ENCODE peak calls at places on chromosomes 11 and 22, in seven cellular contexts. One of them, this sample, is unnamed.

GRCh38 chr11:80082386-80082785 is 641.6 kb upstream of the TENM4 start:
- DNase-seq in aorta: no peak
- DNase-seq in adrenal gland: no peak
- DNase-seq in NT2/D1: no peak
- DNase-seq in body of pancreas: no peak
- DNase-seq in PC-9: no peak
- DNase-seq in upper lobe of right lung: no peak
- DNase-seq in this sample: no peak

GRCh38 chr11:2555891-2556290 is 111.1 kb downstream of the KCNQ1 start:
- DNase-seq in upper lobe of right lung: peak; percentile 32
- DNase-seq in PC-9: no peak
- DNase-seq in adrenal gland: peak; percentile 5
- DNase-seq in body of pancreas: no peak
- DNase-seq in NT2/D1: no peak
- DNase-seq in aorta: peak; percentile 34
- DNase-seq in this sample: no peak

GRCh38 chr11:61787928-61788491 is 4.4 kb downstream of the TMEM258 start:
- DNase-seq in PC-9: no peak
- DNase-seq in body of pancreas: peak; percentile 61
- DNase-seq in adrenal gland: no peak
- DNase-seq in upper lobe of right lung: no peak
- DNase-seq in NT2/D1: peak; percentile 40
- DNase-seq in aorta: no peak
- DNase-seq in this sample: no peak

GRCh38 chr11:128470081-128470480 is 117.3 kb downstream of the ETS1 start:
- DNase-seq in adrenal gland: no peak
- DNase-seq in upper lobe of right lung: no peak
- DNase-seq in PC-9: no peak
- DNase-seq in NT2/D1: no peak
- DNase-seq in aorta: no peak
- DNase-seq in body of pancreas: no peak
- DNase-seq in this sample: no peak

GRCh38 chr11:117583063-117583801 is 213.8 kb downstream of the DSCAML1 start:
- DNase-seq in aorta: peak; percentile 42
- DNase-seq in adrenal gland: no peak
- DNase-seq in body of pancreas: no peak
- DNase-seq in upper lobe of right lung: no peak
- DNase-seq in PC-9: no peak
- DNase-seq in NT2/D1: peak; percentile 65
- DNase-seq in this sample: no peak

GRCh38 chr11:118872403-118872821 is 11.3 kb upstream of the CXCR5 start:
- DNase-seq in PC-9: peak; percentile 26
- DNase-seq in adrenal gland: no peak
- DNase-seq in body of pancreas: no peak
- DNase-seq in upper lobe of right lung: no peak
- DNase-seq in aorta: no peak
- DNase-seq in NT2/D1: no peak
- DNase-seq in this sample: no peak

GRCh38 chr11:131218542-131218941 is 151.9 kb upstream of the NTM start:
- DNase-seq in NT2/D1: peak; percentile 42
- DNase-seq in body of pancreas: no peak
- DNase-seq in upper lobe of right lung: no peak
- DNase-seq in adrenal gland: no peak
- DNase-seq in PC-9: no peak
- DNase-seq in aorta: no peak
- DNase-seq in this sample: no peak

GRCh38 chr11:34976496-34976895 is 60.1 kb downstream of the PDHX start:
- DNase-seq in NT2/D1: no peak
- DNase-seq in body of pancreas: no peak
- DNase-seq in PC-9: peak; percentile 41
- DNase-seq in adrenal gland: no peak
- DNase-seq in upper lobe of right lung: no peak
- DNase-seq in aorta: no peak
- DNase-seq in this sample: no peak

GRCh38 chr11:32630844-32631243 is 47.2 kb downstream of the EIF3M start:
- DNase-seq in PC-9: no peak
- DNase-seq in NT2/D1: no peak
- DNase-seq in adrenal gland: no peak
- DNase-seq in body of pancreas: no peak
- DNase-seq in upper lobe of right lung: no peak
- DNase-seq in aorta: no peak
- DNase-seq in this sample: no peak

GRCh38 chr11:67558084-67558772 is 25.4 kb upstream of the GSTP1 start:
- DNase-seq in body of pancreas: no peak
- DNase-seq in aorta: peak; percentile 82
- DNase-seq in NT2/D1: no peak
- DNase-seq in PC-9: no peak
- DNase-seq in adrenal gland: no peak
- DNase-seq in upper lobe of right lung: peak; percentile 84
- DNase-seq in this sample: no peak

GRCh38 chr11:2702771-2703486 is 3.1 kb upstream of the KCNQ1OT1 start:
- DNase-seq in upper lobe of right lung: no peak
- DNase-seq in adrenal gland: peak; percentile 4
- DNase-seq in PC-9: no peak
- DNase-seq in aorta: peak; percentile 23
- DNase-seq in NT2/D1: no peak
- DNase-seq in body of pancreas: no peak
- DNase-seq in this sample: peak; percentile 13

GRCh38 chr11:63916837-63917684 is at the start of gene RCOR2:
- DNase-seq in upper lobe of right lung: peak; percentile 81
- DNase-seq in PC-9: peak; percentile 62
- DNase-seq in adrenal gland: peak; percentile 74
- DNase-seq in body of pancreas: peak; percentile 66
- DNase-seq in aorta: peak; percentile 88
- DNase-seq in NT2/D1: peak; percentile 89
- DNase-seq in this sample: peak; percentile 77

GRCh38 chr11:7032692-7033091 is 12.4 kb downstream of the NLRP14 start:
- DNase-seq in upper lobe of right lung: no peak
- DNase-seq in body of pancreas: no peak
- DNase-seq in aorta: no peak
- DNase-seq in PC-9: no peak
- DNase-seq in adrenal gland: no peak
- DNase-seq in NT2/D1: no peak
- DNase-seq in this sample: no peak

GRCh38 chr11:20739004-20739612 is 69.7 kb downstream of the NELL1 start:
- DNase-seq in body of pancreas: no peak
- DNase-seq in NT2/D1: no peak
- DNase-seq in upper lobe of right lung: no peak
- DNase-seq in aorta: no peak
- DNase-seq in PC-9: no peak
- DNase-seq in adrenal gland: no peak
- DNase-seq in this sample: no peak

GRCh38 chr11:68014157-68014965 is 4.2 kb downstream of the ALDH3B1 start:
- DNase-seq in NT2/D1: no peak
- DNase-seq in adrenal gland: peak; percentile 92
- DNase-seq in body of pancreas: no peak
- DNase-seq in upper lobe of right lung: peak; percentile 92
- DNase-seq in PC-9: peak; percentile 96
- DNase-seq in aorta: peak; percentile 76
- DNase-seq in this sample: no peak

GRCh38 chr11:7278314-7278917 is 26.7 kb downstream of the SYT9 start:
- DNase-seq in body of pancreas: peak; percentile 14
- DNase-seq in adrenal gland: no peak
- DNase-seq in upper lobe of right lung: no peak
- DNase-seq in NT2/D1: no peak
- DNase-seq in PC-9: no peak
- DNase-seq in aorta: no peak
- DNase-seq in this sample: no peak

GRCh38 chr11:8023831-8024555 is 36.9 kb downstream of the EIF3F start:
- DNase-seq in upper lobe of right lung: peak; percentile 6
- DNase-seq in NT2/D1: no peak
- DNase-seq in aorta: no peak
- DNase-seq in body of pancreas: no peak
- DNase-seq in PC-9: no peak
- DNase-seq in adrenal gland: no peak
- DNase-seq in this sample: no peak

GRCh38 chr22:45007946-45008852 is 1.6 kb downstream of the PHF21B start:
- DNase-seq in body of pancreas: no peak
- DNase-seq in PC-9: no peak
- DNase-seq in aorta: no peak
- DNase-seq in adrenal gland: peak; percentile 34
- DNase-seq in NT2/D1: peak; percentile 23
- DNase-seq in upper lobe of right lung: no peak
- DNase-seq in this sample: no peak

DNA sequence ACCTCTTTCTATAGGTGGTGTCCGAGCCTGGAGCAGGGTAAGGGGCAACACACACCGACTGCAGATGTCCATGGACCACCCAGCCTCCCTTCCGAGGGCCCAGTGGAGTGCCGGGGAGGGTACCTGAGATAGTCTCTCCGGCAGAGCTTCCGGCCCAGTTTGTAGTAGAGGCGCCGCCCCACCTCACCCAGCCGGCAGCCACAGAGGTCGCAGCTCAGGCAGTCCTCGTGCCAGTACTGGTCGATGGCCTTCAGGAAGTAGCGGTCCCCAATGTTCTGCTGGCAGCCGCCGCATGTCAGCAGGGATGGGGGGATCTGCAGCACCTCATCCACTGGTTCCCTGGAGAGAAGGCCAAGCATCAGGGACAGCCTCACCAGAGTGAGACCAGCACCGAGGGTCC is 27.4 kb downstream of the LMO2 start:
- DNase-seq in upper lobe of right lung: no peak
- DNase-seq in aorta: no peak
- DNase-seq in NT2/D1: no peak
- DNase-seq in PC-9: no peak
- DNase-seq in adrenal gland: no peak
- DNase-seq in body of pancreas: no peak
- DNase-seq in this sample: no peak
- H3K27me3 ChIP-seq in upper lobe of right lung: peaks cover 6% of the 10 kb centered on the region
- H3K27me3 ChIP-seq in aorta: no peaks in the 10 kb centered on the region
- H3K27me3 ChIP-seq in NT2/D1: peaks cover 44% of the 10 kb centered on the region
- H3K27me3 ChIP-seq in PC-9: peaks cover 60% of the 10 kb centered on the region
- H3K27me3 ChIP-seq in adrenal gland: peaks cover 7% of the 10 kb centered on the region
- H3K27me3 ChIP-seq in body of pancreas: no peaks in the 10 kb centered on the region
- H3K27me3 ChIP-seq in this sample: no peaks in the 10 kb centered on the region

GRCh38 chr11:19511066-19511412 is 201.6 kb upstream of the NAV2 start:
- DNase-seq in aorta: no peak
- DNase-seq in upper lobe of right lung: no peak
- DNase-seq in body of pancreas: no peak
- DNase-seq in PC-9: no peak
- DNase-seq in adrenal gland: no peak
- DNase-seq in NT2/D1: no peak
- DNase-seq in this sample: no peak
- H3K27me3 ChIP-seq in aorta: no peaks in the 10 kb centered on the region
- H3K27me3 ChIP-seq in upper lobe of right lung: no peaks in the 10 kb centered on the region
- H3K27me3 ChIP-seq in body of pancreas: no peaks in the 10 kb centered on the region
- H3K27me3 ChIP-seq in PC-9: no peaks in the 10 kb centered on the region
- H3K27me3 ChIP-seq in adrenal gland: no peaks in the 10 kb centered on the region
- H3K27me3 ChIP-seq in NT2/D1: no peaks in the 10 kb centered on the region
- H3K27me3 ChIP-seq in this sample: no peaks in the 10 kb centered on the region

GRCh38 chr11:28139848-28140415 is 31.7 kb downstream of the METTL15 start:
- DNase-seq in PC-9: no peak
- DNase-seq in adrenal gland: no peak
- DNase-seq in NT2/D1: peak; percentile 57
- DNase-seq in aorta: no peak
- DNase-seq in upper lobe of right lung: no peak
- DNase-seq in body of pancreas: no peak
- DNase-seq in this sample: no peak
- H3K27me3 ChIP-seq in PC-9: no peaks in the 10 kb centered on the region
- H3K27me3 ChIP-seq in adrenal gland: no peaks in the 10 kb centered on the region
- H3K27me3 ChIP-seq in NT2/D1: no peaks in the 10 kb centered on the region
- H3K27me3 ChIP-seq in aorta: no peaks in the 10 kb centered on the region
- H3K27me3 ChIP-seq in upper lobe of right lung: no peaks in the 10 kb centered on the region
- H3K27me3 ChIP-seq in body of pancreas: no peaks in the 10 kb centered on the region
- H3K27me3 ChIP-seq in this sample: no peaks in the 10 kb centered on the region

GRCh38 chr22:35132568-35132967 is 66.6 kb downstream of the ISX start:
- DNase-seq in PC-9: no peak
- DNase-seq in adrenal gland: no peak
- DNase-seq in body of pancreas: no peak
- DNase-seq in aorta: no peak
- DNase-seq in upper lobe of right lung: no peak
- DNase-seq in NT2/D1: no peak
- DNase-seq in this sample: no peak
- H3K27me3 ChIP-seq in PC-9: peaks cover 81% of the 10 kb centered on the region
- H3K27me3 ChIP-seq in adrenal gland: no peaks in the 10 kb centered on the region
- H3K27me3 ChIP-seq in body of pancreas: no peaks in the 10 kb centered on the region
- H3K27me3 ChIP-seq in aorta: no peaks in the 10 kb centered on the region
- H3K27me3 ChIP-seq in upper lobe of right lung: peaks cover 30% of the 10 kb centered on the region
- H3K27me3 ChIP-seq in NT2/D1: no peaks in the 10 kb centered on the region
- H3K27me3 ChIP-seq in this sample: no peaks in the 10 kb centered on the region

This sample was measured in uterus.